ENCODE peak calls at places on chromosomes 5 and 9, in four cellular contexts. One of them, this sample, is unnamed.

GRCh38 chr5:68033961-68034581 is 181.5 kb upstream of the PIK3R1 start:
- DNase-seq in kidney epithelial cell: no peak
- DNase-seq in lower lobe of right lung: peak; percentile 54
- DNase-seq in lung: peak; percentile 68
- DNase-seq in this sample: no peak

GRCh38 chr9:134536101-134536900 is 105.3 kb upstream of the COL5A1 start:
- DNase-seq in kidney epithelial cell: peak; percentile 45
- DNase-seq in lower lobe of right lung: no peak
- DNase-seq in lung: no peak
- DNase-seq in this sample: peak; percentile 25

GRCh38 chr9:133999866-134000265 is 7.7 kb upstream of the VAV2 start:
- DNase-seq in kidney epithelial cell: no peak
- DNase-seq in lower lobe of right lung: no peak
- DNase-seq in lung: no peak
- DNase-seq in this sample: no peak

GRCh38 chr9:77475641-77476473 is 172.3 kb downstream of the GNA14 start:
- DNase-seq in kidney epithelial cell: no peak
- DNase-seq in lower lobe of right lung: no peak
- DNase-seq in lung: no peak
- DNase-seq in this sample: no peak

GRCh38 chr5:80569961-80570786 is at the start of gene ANKRD34B:
- DNase-seq in kidney epithelial cell: no peak
- DNase-seq in lower lobe of right lung: peak; percentile 53
- DNase-seq in lung: no peak
- DNase-seq in this sample: no peak

GRCh38 chr5:136729901-136730355 is 364.6 kb upstream of the TRPC7 start:
- DNase-seq in kidney epithelial cell: peak; percentile 71
- DNase-seq in lower lobe of right lung: no peak
- DNase-seq in lung: no peak
- DNase-seq in this sample: no peak

GRCh38 chr9:104835163-104835562 is 71.2 kb downstream of the NIPSNAP3B start:
- DNase-seq in kidney epithelial cell: no peak
- DNase-seq in lower lobe of right lung: no peak
- DNase-seq in lung: no peak
- DNase-seq in this sample: no peak

GRCh38 chr9:95071450-95071849 is 246.1 kb downstream of the FANCC start:
- DNase-seq in kidney epithelial cell: no peak
- DNase-seq in lower lobe of right lung: no peak
- DNase-seq in lung: no peak
- DNase-seq in this sample: peak; percentile 0

GRCh38 chr5:139120521-139120920 is 77.6 kb downstream of the SIL1 start:
- DNase-seq in kidney epithelial cell: no peak
- DNase-seq in lower lobe of right lung: no peak
- DNase-seq in lung: no peak
- DNase-seq in this sample: no peak

GRCh38 chr9:12014488-12014887 is 678.7 kb upstream of the TYRP1 start:
- DNase-seq in kidney epithelial cell: no peak
- DNase-seq in lower lobe of right lung: no peak
- DNase-seq in lung: no peak
- DNase-seq in this sample: no peak

GRCh38 chr9:33189331-33189731 is 22.2 kb upstream of the B4GALT1 start:
- DNase-seq in kidney epithelial cell: no peak
- DNase-seq in lower lobe of right lung: no peak
- DNase-seq in lung: no peak
- DNase-seq in this sample: no peak

GRCh38 chr5:115932991-115933390 is 29.3 kb upstream of the LVRN start:
- DNase-seq in kidney epithelial cell: no peak
- DNase-seq in lower lobe of right lung: no peak
- DNase-seq in lung: no peak
- DNase-seq in this sample: no peak

GRCh38 chr9:137044502-137045177 is 1.3 kb downstream of the NPDC1 start:
- DNase-seq in kidney epithelial cell: no peak
- DNase-seq in lower lobe of right lung: no peak
- DNase-seq in lung: no peak
- DNase-seq in this sample: peak; percentile 74

GRCh38 chr9:111962021-111962420 is 65.4 kb downstream of the UGCG start:
- DNase-seq in kidney epithelial cell: no peak
- DNase-seq in lower lobe of right lung: no peak
- DNase-seq in lung: no peak
- DNase-seq in this sample: no peak

GRCh38 chr5:103393131-103393754 is 134.7 kb downstream of the MACIR start:
- DNase-seq in kidney epithelial cell: no peak
- DNase-seq in lower lobe of right lung: no peak
- DNase-seq in lung: no peak
- DNase-seq in this sample: no peak

GRCh38 chr5:66498791-66499207 is 97.4 kb upstream of the MAST4 start:
- DNase-seq in kidney epithelial cell: no peak
- DNase-seq in lower lobe of right lung: no peak
- DNase-seq in lung: no peak
- DNase-seq in this sample: no peak

GRCh38 chr5:66494437-66494836 is 101.8 kb upstream of the MAST4 start:
- DNase-seq in kidney epithelial cell: no peak
- DNase-seq in lower lobe of right lung: no peak
- DNase-seq in lung: no peak
- DNase-seq in this sample: no peak
- TF ChIP-seq CTCF in kidney epithelial cell: no peak
- TF ChIP-seq CTCF in lower lobe of right lung: no peak
- TF ChIP-seq CTCF in lung: no peak
- TF ChIP-seq CTCF in this sample: no peak

GRCh38 chr9:97993000-97993399 is 9.9 kb downstream of the ANP32B start:
- DNase-seq in kidney epithelial cell: no peak
- DNase-seq in lower lobe of right lung: no peak
- DNase-seq in lung: no peak
- DNase-seq in this sample: no peak

GRCh38 chr9:97992219-97992618 is 9.1 kb downstream of the ANP32B start:
- DNase-seq in kidney epithelial cell: no peak
- DNase-seq in lower lobe of right lung: no peak
- DNase-seq in lung: peak; percentile 44
- DNase-seq in this sample: no peak

GRCh38 chr9:97990259-97990658 is 7.1 kb downstream of the ANP32B start:
- DNase-seq in kidney epithelial cell: peak; percentile 38
- DNase-seq in lower lobe of right lung: no peak
- DNase-seq in lung: no peak
- DNase-seq in this sample: no peak

GRCh38 chr9:97994695-97995094 is 11.6 kb downstream of the ANP32B start:
- DNase-seq in kidney epithelial cell: no peak
- DNase-seq in lower lobe of right lung: no peak
- DNase-seq in lung: no peak
- DNase-seq in this sample: no peak

GRCh38 chr9:97991818-97992217 is 8.7 kb downstream of the ANP32B start:
- DNase-seq in kidney epithelial cell: no peak
- DNase-seq in lower lobe of right lung: no peak
- DNase-seq in lung: no peak
- DNase-seq in this sample: no peak
- H3K36me3 ChIP-seq in kidney epithelial cell: no peaks in the 10 kb centered on the region
- H3K36me3 ChIP-seq in lower lobe of right lung: peaks cover 23% of the 10 kb centered on the region
- H3K36me3 ChIP-seq in lung: peaks cover 12% of the 10 kb centered on the region
- H3K36me3 ChIP-seq in this sample: no peaks in the 10 kb centered on the region

GRCh38 chr9:129718647-129719046 is 34.2 kb downstream of the PTGES start:
- DNase-seq in kidney epithelial cell: no peak
- DNase-seq in lower lobe of right lung: no peak
- DNase-seq in lung: no peak
- DNase-seq in this sample: no peak

GRCh38 chr9:129720181-129720864 is 32.5 kb downstream of the PTGES start:
- DNase-seq in kidney epithelial cell: no peak
- DNase-seq in lower lobe of right lung: no peak
- DNase-seq in lung: no peak
- DNase-seq in this sample: no peak

GRCh38 chr9:129717991-129718390 is 34.9 kb downstream of the PTGES start:
- DNase-seq in kidney epithelial cell: no peak
- DNase-seq in lower lobe of right lung: no peak
- DNase-seq in lung: no peak
- DNase-seq in this sample: no peak

GRCh38 chr9:129720865-129721545 is 31.8 kb downstream of the PTGES start:
- DNase-seq in kidney epithelial cell: no peak
- DNase-seq in lower lobe of right lung: no peak
- DNase-seq in lung: no peak
- DNase-seq in this sample: no peak

DNA sequence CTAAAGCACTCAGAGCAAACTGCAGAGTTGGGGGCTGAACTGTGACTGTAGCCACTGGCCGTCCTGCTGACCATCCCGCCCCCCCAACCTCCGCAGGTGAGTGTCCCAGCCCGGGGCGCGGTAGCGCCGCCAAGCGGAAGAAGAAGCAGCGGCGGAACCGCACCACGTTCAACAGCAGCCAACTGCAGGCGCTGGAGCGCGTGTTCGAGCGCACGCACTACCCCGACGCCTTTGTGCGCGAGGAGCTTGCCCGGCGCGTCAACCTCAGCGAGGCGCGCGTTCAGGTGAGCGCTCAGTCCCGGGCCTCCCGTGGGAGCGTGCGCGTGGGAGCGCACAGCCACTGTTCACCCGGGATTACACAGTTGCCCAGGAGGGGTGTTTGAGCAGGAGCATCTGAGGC is 33.7 kb downstream of the PTGES start:
- DNase-seq in kidney epithelial cell: no peak
- DNase-seq in lower lobe of right lung: no peak
- DNase-seq in lung: no peak
- DNase-seq in this sample: no peak
- TF ChIP-seq CTCF in kidney epithelial cell: no peak
- TF ChIP-seq CTCF in lower lobe of right lung: no peak
- TF ChIP-seq CTCF in lung: no peak
- TF ChIP-seq CTCF in this sample: no peak

GRCh38 chr5:1515921-1516571 is 7.7 kb downstream of the LPCAT1 start:
- DNase-seq in kidney epithelial cell: peak; percentile 86
- DNase-seq in lower lobe of right lung: no peak
- DNase-seq in lung: peak; percentile 28
- DNase-seq in this sample: peak; percentile 47

GRCh38 chr5:1515311-1515920 is 8.3 kb downstream of the LPCAT1 start:
- DNase-seq in kidney epithelial cell: no peak
- DNase-seq in lower lobe of right lung: peak; percentile 49
- DNase-seq in lung: peak; percentile 27
- DNase-seq in this sample: peak; percentile 1

GRCh38 chr5:1513326-1514026 is 10.3 kb downstream of the LPCAT1 start:
- DNase-seq in kidney epithelial cell: no peak
- DNase-seq in lower lobe of right lung: peak; percentile 49
- DNase-seq in lung: peak; percentile 29
- DNase-seq in this sample: peak; percentile 52

GRCh38 chr5:1512541-1513291 is 11.0 kb downstream of the LPCAT1 start:
- DNase-seq in kidney epithelial cell: no peak
- DNase-seq in lower lobe of right lung: peak; percentile 45
- DNase-seq in lung: peak; percentile 28
- DNase-seq in this sample: peak; percentile 14

GRCh38 chr5:1514027-1514818 is 9.5 kb downstream of the LPCAT1 start:
- DNase-seq in kidney epithelial cell: no peak
- DNase-seq in lower lobe of right lung: no peak
- DNase-seq in lung: peak; percentile 27
- DNase-seq in this sample: peak; percentile 0
- H3K36me3 ChIP-seq in kidney epithelial cell: peaks cover 1% of the 10 kb centered on the region
- H3K36me3 ChIP-seq in lower lobe of right lung: peaks cover 73% of the 10 kb centered on the region
- H3K36me3 ChIP-seq in lung: no peaks in the 10 kb centered on the region
- H3K36me3 ChIP-seq in this sample: no peaks in the 10 kb centered on the region

This sample was measured in mucosa of descending colon.